ENCODE peak calls at places on chromosomes 5 and 9, in eight cellular contexts. Q is PC-3; T is left cardiac atrium; I is stimulated activated memory B cell treated with anti-CD40 and anti-IgM and Interleukin-4, amounts not matched to agents 10 μg/mL and 1 μg/mL and 100 μg/mL, for 72 hours; Z is activated T-cell treated with anti-CD3 and anti-CD28 coated beads, Interleukin-2, amount 50 U/mL, for 72 hours; B is activated CD4-positive, CD25-positive, alpha-beta regulatory T cell treated with anti-CD3 and anti-CD28 coated beads, Interleukin-2, amount 50 U/mL, for 24 hours; R is IMR-90; S is stimulated activated naive B cell treated with anti-CD40 and anti-IgM and Interleukin-4, amounts not matched to agents 10 μg/mL and 1 μg/mL and 100 μg/mL, for 72 hours. Y is an unnamed sample.

GRCh38 chr5:18736051-18736398 is 1101.8 kb downstream of the TAF11L14 start:
- ATAC-seq in Q (no peak), T (no peak), I (no peak), Z (no peak), B (no peak), R (no peak), S (no peak), Y (no peak)

GRCh38 chr9:108156270-108156998 is 666.9 kb upstream of the KLF4 start:
- ATAC-seq in Q (peak; percentile 93), T (peak; percentile 60), I (no peak), Z (no peak), B (no peak), R (no peak), S (no peak), Y (no peak)

GRCh38 chr5:159673538-159673937 is 242.7 kb upstream of the ADRA1B start:
- ATAC-seq in Q (no peak), T (no peak), I (no peak), Z (no peak), B (no peak), R (no peak), S (peak; percentile 29), Y (peak; percentile 67)

GRCh38 chr9:7085357-7085756 is 327.6 kb downstream of the KDM4C start:
- ATAC-seq in Q (no peak), T (no peak), I (peak; percentile 72), Z (no peak), B (no peak), R (no peak), S (peak; percentile 96), Y (no peak)

GRCh38 chr5:169574147-169574646 is 9.4 kb upstream of the SPDL1 start:
- ATAC-seq in Q (no peak), T (peak; percentile 27), I (no peak), Z (no peak), B (no peak), R (no peak), S (no peak), Y (no peak)

GRCh38 chr5:160165137-160166068 is 46.2 kb upstream of the PWWP2A start:
- ATAC-seq in Q (peak; percentile 92), T (peak; percentile 95), I (peak; percentile 32), Z (peak; percentile 47), B (no peak), R (peak; percentile 86), S (peak; percentile 59), Y (peak; percentile 57)

GRCh38 chr9:136519263-136520052 is 26.4 kb downstream of the NOTCH1 start:
- ATAC-seq in Q (no peak), T (no peak), I (no peak), Z (no peak), B (no peak), R (no peak), S (no peak), Y (no peak)

GRCh38 chr9:16364347-16364746 is 506.1 kb downstream of the BNC2 start:
- ATAC-seq in Q (no peak), T (peak; percentile 74), I (no peak), Z (no peak), B (no peak), R (no peak), S (no peak), Y (no peak)

GRCh38 chr9:37693265-37693664 is 42.5 kb downstream of the FRMPD1 start:
- ATAC-seq in Q (no peak), T (no peak), I (no peak), Z (no peak), B (no peak), R (no peak), S (no peak), Y (no peak)